ENCODE peak calls at places on chromosomes 6 and 20, in ten cellular contexts. K is MM.1S; R is HepG2; E is effector memory CD4-positive, alpha-beta T cell; D is stomach; H is fibroblast of lung; J is endodermal cell; Y is osteoblast; Q is adipocyte; I is CD8-positive, alpha-beta T cell. T is an unnamed sample.
A peak's percentile ranks its signal among the peaks of the same experiment; 100 is the strongest.

GRCh38 chr6:134145786-134146185 is 93.4 kb upstream of the SLC2A12 start:
- DNase-seq in K (no peak), R (no peak), E (no peak), D (no peak), H (peak; percentile 60), J (no peak), Y (peak; percentile 62), Q (peak; percentile 47), I (no peak), T (no peak)

GRCh38 chr20:23156170-23156841 is 70.2 kb upstream of the CD93 start:
- DNase-seq in K (no peak), R (peak; percentile 50), E (no peak), D (peak; percentile 37), H (peak; percentile 84), J (peak; percentile 56), Y (peak; percentile 96), Q (peak; percentile 66), I (no peak), T (no peak)

GRCh38 chr6:139418426-139419132 is 44.1 kb upstream of the CITED2 start:
- DNase-seq in K (no peak), R (no peak), E (no peak), D (no peak), H (no peak), J (no peak), Y (no peak), Q (no peak), I (no peak), T (no peak)

GRCh38 chr6:71544028-71544427 is 255.4 kb downstream of the OGFRL1 start:
- DNase-seq in K (no peak), R (no peak), E (no peak), D (no peak), H (peak; percentile 83), J (no peak), Y (no peak), Q (peak; percentile 73), I (no peak), T (no peak)

GRCh38 chr6:130643361-130643760 is 183.8 kb upstream of the SMLR1 start:
- DNase-seq in K (no peak), R (no peak), E (no peak), D (no peak), H (no peak), J (no peak), Y (no peak), Q (no peak), I (no peak), T (no peak)

GRCh38 chr6:118606268-118606667 is 45.1 kb downstream of the CEP85L start:
- DNase-seq in K (no peak), R (no peak), E (no peak), D (no peak), H (no peak), J (no peak), Y (no peak), Q (no peak), I (no peak), T (no peak)

GRCh38 chr20:46720776-46721425 is 11.5 kb downstream of the SLC2A10 start:
- DNase-seq in K (no peak), R (no peak), E (no peak), D (no peak), H (no peak), J (no peak), Y (no peak), Q (no peak), I (no peak), T (no peak)

GRCh38 chr6:129863664-129864063 is 2.5 kb upstream of the TMEM244 start:
- DNase-seq in K (no peak), R (no peak), E (no peak), D (no peak), H (peak; percentile 90), J (no peak), Y (no peak), Q (peak; percentile 33), I (no peak), T (no peak)

GRCh38 chr20:23106271-23106851 is 20.2 kb upstream of the CD93 start:
- DNase-seq in K (no peak), R (no peak), E (no peak), D (no peak), H (no peak), J (no peak), Y (no peak), Q (no peak), I (no peak), T (no peak)

GRCh38 chr20:25856256-25856884 is 159.7 kb upstream of the ZNF337 start:
- DNase-seq in K (no peak), R (no peak), E (no peak), D (no peak), H (no peak), J (no peak), Y (no peak), Q (no peak), I (no peak), T (no peak)
- H3K9me3 ChIP-seq in K (no peaks in the 10 kb centered on the region), R (no peaks in the 10 kb centered on the region), E (no peaks in the 10 kb centered on the region), D (no peaks in the 10 kb centered on the region), H (no peaks in the 10 kb centered on the region), J (no peaks in the 10 kb centered on the region), Y (no peaks in the 10 kb centered on the region), Q (no peaks in the 10 kb centered on the region), I (no peaks in the 10 kb centered on the region), T (no peaks in the 10 kb centered on the region)

GRCh38 chr6:123089223-123089622 is 93.2 kb downstream of the CLVS2 start:
- DNase-seq in K (peak; percentile 54), R (no peak), E (no peak), D (no peak), H (no peak), J (no peak), Y (no peak), Q (no peak), I (no peak), T (no peak)
- H3K4me3 ChIP-seq in K (no peak overlapping the region), R (no peak overlapping the region), E (no peak overlapping the region), D (no peak overlapping the region), H (no peak overlapping the region), J (no peak overlapping the region), Y (no peak overlapping the region), Q (no peak overlapping the region), I (no peak overlapping the region), T (no peak overlapping the region)

GRCh38 chr6:35724471-35724870 is 12.4 kb upstream of the ARMC12 start:
- DNase-seq in K (no peak), R (no peak), E (no peak), D (no peak), H (no peak), J (peak; percentile 35), Y (no peak), Q (no peak), I (no peak), T (no peak)

GRCh38 chr6:35723587-35723986 is 13.2 kb upstream of the ARMC12 start:
- DNase-seq in K (no peak), R (no peak), E (no peak), D (no peak), H (no peak), J (peak; percentile 33), Y (no peak), Q (no peak), I (no peak), T (no peak)

GRCh38 chr6:35719830-35720733 is 16.8 kb upstream of the ARMC12 start:
- DNase-seq in K (no peak), R (no peak), E (no peak), D (no peak), H (peak; percentile 28), J (peak; percentile 73), Y (peak; percentile 77), Q (peak; percentile 47), I (no peak), T (no peak)

GRCh38 chr6:35724059-35724458 is 12.8 kb upstream of the ARMC12 start:
- DNase-seq in K (no peak), R (no peak), E (no peak), D (no peak), H (no peak), J (peak; percentile 36), Y (no peak), Q (no peak), I (no peak), T (no peak)

DNA sequence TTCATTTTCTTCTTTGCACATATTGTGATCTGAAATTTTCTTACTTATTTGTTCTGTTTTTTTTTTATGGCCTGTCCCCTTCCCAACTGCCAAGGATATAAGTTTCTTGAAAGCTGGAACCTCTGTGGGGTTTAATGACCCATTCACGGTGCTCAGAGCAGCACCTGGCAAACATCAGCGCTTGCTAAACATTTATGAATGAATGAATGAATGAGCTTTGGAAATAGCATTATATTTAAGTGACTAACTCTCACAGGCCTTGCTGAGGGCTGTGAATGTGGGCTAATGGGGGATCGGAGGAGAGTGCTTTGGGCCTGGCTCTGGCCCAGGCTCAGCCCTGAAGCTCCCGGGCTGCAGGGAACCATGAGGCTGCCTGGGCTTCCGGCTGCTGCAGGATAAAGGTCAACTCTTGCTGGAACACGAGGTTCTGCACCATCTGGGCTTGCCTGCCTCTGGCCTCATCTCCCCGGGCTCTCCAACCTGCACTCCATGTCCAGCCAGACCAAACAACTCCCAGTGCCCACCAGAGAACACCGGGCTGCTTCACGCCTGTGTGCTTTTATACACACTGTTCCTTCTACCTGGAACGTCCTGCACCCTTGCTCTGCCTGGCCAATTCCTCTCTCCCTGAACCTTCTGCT is 14.6 kb upstream of the ARMC12 start:
- DNase-seq in K (no peak), R (no peak), E (no peak), D (peak; percentile 82), H (no peak), J (peak; percentile 44), Y (no peak), Q (no peak), I (no peak), T (no peak)
- H3K4me1 ChIP-seq in K (peaks cover 22% of the 10 kb centered on the region), R (peaks cover 73% of the 10 kb centered on the region), E (peaks cover 61% of the 10 kb centered on the region), D (peaks cover 82% of the 10 kb centered on the region), H (peaks cover 26% of the 10 kb centered on the region), J (peaks cover 21% of the 10 kb centered on the region), Y (peaks cover 25% of the 10 kb centered on the region), Q (peaks cover 61% of the 10 kb centered on the region), I (peaks cover 73% of the 10 kb centered on the region), T (peaks cover 16% of the 10 kb centered on the region)

DNA sequence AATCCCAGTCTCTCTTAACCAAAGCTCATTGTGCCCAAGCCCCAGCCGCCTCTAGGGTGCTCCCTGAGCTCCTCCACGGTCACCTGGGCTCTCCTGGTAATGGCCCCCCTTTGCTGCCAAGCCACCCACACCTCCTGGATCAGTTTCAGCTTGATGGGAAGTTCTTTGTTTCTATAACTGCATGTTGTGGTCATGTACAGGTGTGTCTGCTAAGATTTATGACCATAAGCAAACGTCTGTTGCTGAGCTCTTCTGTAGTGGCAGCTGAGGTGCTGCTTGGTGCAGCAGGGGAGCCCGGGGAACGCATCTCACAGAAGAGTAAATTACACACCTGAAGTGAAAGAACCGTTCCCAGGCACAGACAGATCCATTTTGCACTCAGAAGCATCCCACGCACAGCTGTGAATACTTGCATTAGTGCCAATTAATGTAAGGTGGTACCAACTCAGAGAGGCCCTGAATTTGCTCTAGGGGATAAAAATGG is 194.6 kb upstream of the ARID1B start:
- DNase-seq in K (peak; percentile 83), R (no peak), E (no peak), D (no peak), H (no peak), J (no peak), Y (no peak), Q (no peak), I (no peak), T (no peak)
- H3K9me3 ChIP-seq in K (no peaks in the 10 kb centered on the region), R (peaks cover 17% of the 10 kb centered on the region), E (no peaks in the 10 kb centered on the region), D (peaks cover 4% of the 10 kb centered on the region), H (no peaks in the 10 kb centered on the region), J (peaks cover 30% of the 10 kb centered on the region), Y (no peaks in the 10 kb centered on the region), Q (peaks cover 23% of the 10 kb centered on the region), I (no peaks in the 10 kb centered on the region), T (no peaks in the 10 kb centered on the region)

DNA sequence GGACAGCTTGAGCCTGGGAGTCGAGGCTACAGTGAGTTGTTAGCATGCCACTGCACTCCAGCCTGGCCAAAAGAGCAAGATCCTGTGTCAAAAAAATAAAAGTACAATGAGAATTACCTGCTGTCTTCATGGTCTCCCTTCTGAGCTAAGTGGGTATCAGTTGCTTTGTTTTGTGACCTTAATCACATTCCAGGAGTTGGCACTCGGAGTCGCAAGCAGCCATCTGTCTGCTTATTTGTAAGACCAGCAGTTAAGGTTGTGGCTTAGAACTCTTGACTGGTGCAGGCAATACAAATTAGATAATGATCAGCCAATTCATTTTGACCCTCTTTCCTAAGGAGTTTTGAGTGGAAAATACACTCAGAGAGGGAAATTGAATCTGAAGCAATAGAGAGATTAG is 114.0 kb downstream of the MYO6 start:
- DNase-seq in K (no peak), R (no peak), E (no peak), D (no peak), H (no peak), J (no peak), Y (no peak), Q (no peak), I (no peak), T (no peak)
- H3K4me3 ChIP-seq in K (no peak overlapping the region), R (no peak overlapping the region), E (no peak overlapping the region), D (no peak overlapping the region), H (no peak overlapping the region), J (no peak overlapping the region), Y (no peak overlapping the region), Q (no peak overlapping the region), I (no peak overlapping the region), T (no peak overlapping the region)